ENCODE peak calls at places on chromosomes 11 and 22, in six cellular contexts. C is ovary, T is heart left ventricle, G is epithelial cell of esophagus, V is Calu3, K is GM23338. F is an unnamed sample.

GRCh38 chr22:21778705-21779363 is 43.2 kb upstream of the YPEL1 start:
- DNase-seq in C (no peak), T (no peak), G (peak; percentile 41), V (no peak), K (no peak), F (no peak)

GRCh38 chr11:112025682-112026081 is 474 bp downstream of the DLAT start:
- DNase-seq in C (no peak), T (no peak), G (peak; percentile 19), V (no peak), K (no peak), F (no peak)

GRCh38 chr22:37244922-37245722 is 1.1 kb upstream of the RAC2 start:
- DNase-seq in C (no peak), T (no peak), G (no peak), V (no peak), K (no peak), F (peak; percentile 43)

GRCh38 chr11:104573431-104573830 is 324.8 kb downstream of the CASP12 start:
- DNase-seq in C (no peak), T (no peak), G (peak; percentile 85), V (no peak), K (no peak), F (no peak)

GRCh38 chr22:23767303-23767672 is 484 bp downstream of the CHCHD10 start:
- DNase-seq in C (no peak), T (no peak), G (no peak), V (no peak), K (no peak), F (no peak)

GRCh38 chr11:112334381-112334780 is 73.7 kb upstream of the PLET1 start:
- DNase-seq in C (no peak), T (no peak), G (peak; percentile 98), V (no peak), K (no peak), F (no peak)

GRCh38 chr11:107549253-107549953 is 16.1 kb downstream of the ALKBH8 start:
- DNase-seq in C (no peak), T (no peak), G (peak; percentile 53), V (no peak), K (peak; percentile 64), F (no peak)

GRCh38 chr22:21666786-21667185 is 974 bp downstream of the PPIL2 start:
- DNase-seq in C (no peak), T (no peak), G (no peak), V (no peak), K (peak; percentile 51), F (no peak)

GRCh38 chr11:80873309-80873999 is 1432.6 kb upstream of the TENM4 start:
- DNase-seq in C (no peak), T (no peak), G (peak; percentile 84), V (no peak), K (no peak), F (no peak)

GRCh38 chr11:73752216-73752867 is 8.5 kb downstream of the RAB6A start:
- DNase-seq in C (peak; percentile 59), T (no peak), G (peak; percentile 46), V (no peak), K (no peak), F (no peak)

GRCh38 chr11:86164106-86164505 is 80.4 kb upstream of the EED start:
- DNase-seq in C (no peak), T (no peak), G (no peak), V (no peak), K (no peak), F (no peak)

GRCh38 chr11:123800041-123800440 is 6.1 kb downstream of the OR6M1 start:
- DNase-seq in C (no peak), T (no peak), G (no peak), V (no peak), K (no peak), F (no peak)

GRCh38 chr11:124207102-124207792 is 24.1 kb downstream of the OR10D3 start:
- DNase-seq in C (no peak), T (no peak), G (peak; percentile 9), V (no peak), K (no peak), F (no peak)

GRCh38 chr11:62449451-62449851 is 30.6 kb downstream of the SCGB1A1 start:
- DNase-seq in C (no peak), T (no peak), G (peak; percentile 10), V (peak; percentile 48), K (no peak), F (no peak)

GRCh38 chr22:43094085-43094484 is 4.9 kb upstream of the TTLL1 start:
- DNase-seq in C (no peak), T (peak; percentile 43), G (peak; percentile 93), V (peak; percentile 24), K (no peak), F (peak; percentile 92)

GRCh38 chr11:31812392-31813241 is 1.5 kb upstream of the PAX6 start:
- DNase-seq in C (no peak), T (no peak), G (no peak), V (no peak), K (peak; percentile 51), F (no peak)

GRCh38 chr11:71551711-71552110 is 3.5 kb downstream of the KRTAP5-9 start:
- DNase-seq in C (no peak), T (no peak), G (no peak), V (no peak), K (no peak), F (no peak)

GRCh38 chr11:128054323-128054910 is 532.9 kb downstream of the ETS1 start:
- DNase-seq in C (no peak), T (no peak), G (peak; percentile 88), V (no peak), K (no peak), F (no peak)

GRCh38 chr11:16902182-16902581 is 112.0 kb downstream of the PLEKHA7 start:
- DNase-seq in C (no peak), T (no peak), G (peak; percentile 94), V (no peak), K (no peak), F (no peak)

GRCh38 chr11:29334781-29335140 is 682.1 kb downstream of the KCNA4 start:
- DNase-seq in C (no peak), T (no peak), G (no peak), V (no peak), K (no peak), F (no peak)

GRCh38 chr11:35321532-35322320 is 97.6 kb downstream of the SLC1A2 start:
- DNase-seq in C (no peak), T (peak; percentile 50), G (peak; percentile 59), V (no peak), K (no peak), F (no peak)

GRCh38 chr11:17388609-17389204 is at the start of gene KCNJ11:
- DNase-seq in C (no peak), T (peak; percentile 27), G (no peak), V (peak; percentile 39), K (peak; percentile 80), F (no peak)

GRCh38 chr11:44904261-44905080 is 46.2 kb downstream of the TP53I11 start:
- DNase-seq in C (no peak), T (no peak), G (no peak), V (no peak), K (no peak), F (no peak)

GRCh38 chr11:119741369-119742262 is 12.6 kb upstream of the NECTIN1 start:
- DNase-seq in C (no peak), T (peak; percentile 52), G (peak; percentile 37), V (peak; percentile 48), K (peak; percentile 80), F (no peak)

GRCh38 chr11:96311120-96311568 is 31.9 kb downstream of the MAML2 start:
- DNase-seq in C (no peak), T (no peak), G (no peak), V (no peak), K (no peak), F (no peak)

GRCh38 chr22:50206599-50206998 is 5.8 kb downstream of the SELENOO start:
- DNase-seq in C (no peak), T (peak; percentile 73), G (peak; percentile 35), V (peak; percentile 34), K (peak; percentile 88), F (no peak)
- TF ChIP-seq CTCF in C (no peak), T (peak; percentile 43), G (peak; percentile 44), V (peak; percentile 74), K (peak; percentile 67), F (peak; percentile 58)

GRCh38 chr11:67700141-67700540 is 25.7 kb upstream of the ALDH3B2 start:
- DNase-seq in C (no peak), T (no peak), G (no peak), V (no peak), K (peak; percentile 56), F (no peak)
- TF ChIP-seq CTCF in C (no peak), T (no peak), G (no peak), V (no peak), K (peak; percentile 59), F (no peak)

DNA sequence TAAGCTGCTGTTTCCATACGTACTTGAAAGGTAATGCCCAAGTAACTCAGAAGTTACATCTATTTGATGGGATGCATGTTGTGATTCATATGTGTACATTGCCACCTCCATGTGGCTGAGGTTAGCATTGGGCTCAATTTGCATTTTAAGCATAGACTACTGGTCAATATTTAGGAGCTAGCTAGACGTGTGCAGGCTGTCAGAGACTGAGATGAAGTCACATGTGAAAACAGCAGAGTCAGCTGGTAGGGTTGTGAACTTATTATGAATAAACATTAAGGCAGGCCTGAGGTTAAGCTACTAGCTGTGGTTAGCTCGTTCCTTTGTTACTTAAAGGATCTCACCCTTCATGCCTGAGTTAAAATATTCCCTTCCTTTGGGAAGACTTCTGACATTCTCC is 114.5 kb upstream of the MTNR1B start:
- DNase-seq in C (no peak), T (no peak), G (no peak), V (no peak), K (no peak), F (no peak)
- TF ChIP-seq CTCF in C (no peak), T (no peak), G (no peak), V (no peak), K (no peak), F (no peak)

GRCh38 chr22:47018010-47018910 is 255.8 kb downstream of the TBC1D22A start:
- DNase-seq in C (no peak), T (no peak), G (no peak), V (no peak), K (no peak), F (no peak)

GRCh38 chr22:47021371-47022074 is 259.1 kb downstream of the TBC1D22A start:
- DNase-seq in C (no peak), T (no peak), G (no peak), V (no peak), K (no peak), F (no peak)

GRCh38 chr22:47022075-47022473 is 259.6 kb downstream of the TBC1D22A start:
- DNase-seq in C (no peak), T (no peak), G (no peak), V (no peak), K (no peak), F (no peak)

GRCh38 chr22:47019012-47019790 is 256.8 kb downstream of the TBC1D22A start:
- DNase-seq in C (peak; percentile 58), T (no peak), G (no peak), V (no peak), K (no peak), F (no peak)

DNA sequence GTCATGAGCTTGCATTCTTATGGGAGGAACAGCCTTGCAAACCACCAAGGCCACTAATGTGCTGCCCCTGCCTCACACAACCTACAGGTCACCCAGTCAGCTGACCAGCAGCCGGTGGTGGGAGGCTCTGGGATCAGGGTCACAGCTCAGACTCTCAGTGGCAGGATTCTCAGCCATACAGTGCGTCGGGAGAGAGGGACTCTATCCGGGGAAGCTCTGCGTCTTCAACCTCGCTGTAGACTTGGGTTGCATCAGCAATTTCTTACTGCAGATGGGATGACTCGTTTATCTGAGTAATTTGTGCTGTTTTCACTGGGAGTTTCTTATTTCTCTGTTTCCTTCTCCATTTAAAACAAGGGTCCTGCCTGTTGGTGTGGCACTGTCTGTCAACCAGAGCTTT is 257.7 kb downstream of the TBC1D22A start:
- DNase-seq in C (no peak), T (no peak), G (no peak), V (no peak), K (no peak), F (no peak)
- TF ChIP-seq CTCF in C (no peak), T (no peak), G (no peak), V (no peak), K (no peak), F (no peak)